ENCODE peak calls at places on chromosomes 5 and 9, in five cellular contexts. A is GM20000; W is activated CD4-positive, alpha-beta T cell treated with anti-CD3 and anti-CD28 coated beads, Interleukin-2, amount 50 U/mL, for 4 hours; J is neural crest cell; S is Jurkat, Clone E6-1. B is an unnamed sample.

GRCh38 chr5:79032031-79032711 is 37.3 kb downstream of the DMGDH start:
- DNase-seq in A (no peak), W (no peak), J (no peak), S (no peak), B (no peak)

GRCh38 chr5:7321724-7322123 is 74.2 kb upstream of the ADCY2 start:
- DNase-seq in A (no peak), W (no peak), J (no peak), S (no peak), B (no peak)

GRCh38 chr5:172918421-172919371 is 40.5 kb upstream of the RPL26L1 start:
- DNase-seq in A (no peak), W (no peak), J (no peak), S (no peak), B (no peak)

GRCh38 chr9:27413507-27414214 is 110.4 kb upstream of the IFNK start:
- DNase-seq in A (no peak), W (no peak), J (no peak), S (no peak), B (no peak)

GRCh38 chr9:85941966-85942912 is 1.3 kb downstream of the NAA35 start:
- DNase-seq in A (no peak), W (no peak), J (no peak), S (no peak), B (no peak)

GRCh38 chr9:79129865-79130480 is 441.8 kb upstream of the TLE4 start:
- DNase-seq in A (no peak), W (no peak), J (peak), S (peak), B (no peak)

GRCh38 chr5:167208911-167209310 is 1082.5 kb upstream of the WWC1 start:
- DNase-seq in A (no peak), W (no peak), J (no peak), S (no peak), B (no peak)

GRCh38 chr5:136749016-136749415 is 383.7 kb upstream of the TRPC7 start:
- DNase-seq in A (no peak), W (no peak), J (no peak), S (no peak), B (no peak)

GRCh38 chr5:107505763-107506534 is 164.8 kb downstream of the EFNA5 start:
- DNase-seq in A (no peak), W (no peak), J (no peak), S (no peak), B (no peak)

GRCh38 chr5:165502893-165503696 is 1997.7 kb downstream of the MAT2B start:
- DNase-seq in A (no peak), W (no peak), J (no peak), S (no peak), B (no peak)

GRCh38 chr9:98572796-98573195 is 135.9 kb downstream of the GABBR2 start:
- DNase-seq in A (no peak), W (no peak), J (no peak), S (no peak), B (no peak)

GRCh38 chr5:44914221-44914620 is 105.5 kb downstream of the MRPS30 start:
- DNase-seq in A (no peak), W (no peak), J (no peak), S (no peak), B (no peak)

GRCh38 chr5:4294878-4295277 is 699.2 kb downstream of the IRX1 start:
- DNase-seq in A (no peak), W (no peak), J (no peak), S (no peak), B (no peak)

GRCh38 chr5:1320436-1321344 is 24.2 kb downstream of the CLPTM1L start:
- DNase-seq in A (no peak), W (no peak), J (no peak), S (no peak), B (no peak)

B was measured in GM12878.